ENCODE peak calls at places on chromosomes 4 and X, in six cellular contexts. R, J, W, U, L and K are unnamed samples.
A peak's percentile ranks its signal among the peaks of the same experiment; 100 is the strongest.

GRCh38 chr4:83993774-83994173 is 457.9 kb downstream of the GPAT3 start:
- DNase-seq in L (no peak), W (no peak), J (no peak), R (no peak), U (no peak), K (no peak)

GRCh38 chr4:106971586-106971985 is 64.5 kb downstream of the DKK2 start:
- DNase-seq in W (no peak), R (no peak), J (no peak), L (no peak), U (no peak), K (no peak)

GRCh38 chr4:128228778-128229457 is 58.7 kb downstream of the PGRMC2 start:
- DNase-seq in L (no peak), W (no peak), U (no peak), R (no peak), J (no peak), K (no peak)

GRCh38 chrX:138945219-138945618 is 233.7 kb upstream of the FGF13 start:
- DNase-seq in R (no peak), L (no peak), U (peak; percentile 51), W (no peak), J (no peak), K (no peak)

GRCh38 chr4:76804060-76804459 is 93.9 kb downstream of the SOWAHB start:
- DNase-seq in R (no peak), W (no peak), J (no peak), L (no peak), U (no peak), K (no peak)

GRCh38 chrX:74902806-74903205 is 22.4 kb downstream of the NEXMIF start:
- DNase-seq in L (no peak), W (no peak), J (peak; percentile 7), R (no peak), U (no peak), K (no peak)

GRCh38 chrX:65476564-65476963 is 58.0 kb downstream of the LAS1L start:
- DNase-seq in J (no peak), R (no peak), L (no peak), U (no peak), W (no peak), K (no peak)

GRCh38 chrX:13515181-13515930 is 54.0 kb upstream of the EGFL6 start:
- DNase-seq in U (no peak), L (no peak), R (no peak), J (no peak), W (no peak), K (no peak)

GRCh38 chrX:54178100-54178940 is 4.7 kb downstream of the FAM120C start:
- DNase-seq in U (peak; percentile 59), L (no peak), W (no peak), J (no peak), R (no peak), K (no peak)

GRCh38 chrX:134294548-134294947 is 57.6 kb downstream of the CCDC160 start:
- DNase-seq in J (no peak), W (no peak), U (no peak), R (no peak), L (no peak), K (no peak)

GRCh38 chr4:151744614-151745013 is 16.2 kb downstream of the GATB start:
- DNase-seq in J (no peak), L (no peak), R (no peak), U (peak; percentile 95), W (no peak), K (no peak)

GRCh38 chrX:131826572-131826971 is 196.5 kb upstream of the STK26 start:
- DNase-seq in L (no peak), W (no peak), J (no peak), U (no peak), R (no peak), K (no peak)

GRCh38 chr4:79893441-79893840 is 179.6 kb downstream of the ANTXR2 start:
- DNase-seq in U (no peak), W (no peak), J (no peak), L (no peak), R (no peak), K (no peak)

GRCh38 chrX:107298276-107298675 is 91.9 kb downstream of the DNAAF6 start:
- DNase-seq in U (no peak), R (no peak), J (no peak), L (no peak), W (no peak), K (no peak)

GRCh38 chr4:4671774-4672349 is 130.0 kb upstream of the STX18 start:
- DNase-seq in J (no peak), W (no peak), L (no peak), U (no peak), R (no peak), K (no peak)

GRCh38 chrX:130758072-130758471 is 144.9 kb downstream of the ENOX2 start:
- DNase-seq in L (no peak), J (no peak), W (no peak), U (no peak), R (no peak), K (no peak)

GRCh38 chr4:75321484-75321883 is 192.7 kb downstream of the RCHY1 start:
- DNase-seq in U (no peak), L (no peak), J (no peak), W (no peak), R (no peak), K (no peak)

GRCh38 chrX:147333821-147334220 is 519.3 kb upstream of the CXorf51A start:
- DNase-seq in J (no peak), W (no peak), U (no peak), R (no peak), L (no peak), K (no peak)

GRCh38 chrX:11064851-11065600 is 46.1 kb upstream of the HCCS start:
- DNase-seq in R (no peak), W (no peak), L (no peak), J (no peak), U (peak; percentile 66), K (no peak)

GRCh38 chr4:158255727-158256324 is 45.5 kb downstream of the TMEM144 start:
- DNase-seq in L (no peak), J (no peak), U (peak; percentile 27), R (no peak), W (no peak), K (no peak)

GRCh38 chrX:111597967-111598366 is 83.0 kb upstream of the ALG13 start:
- DNase-seq in W (no peak), U (no peak), L (no peak), R (no peak), J (no peak), K (no peak)

GRCh38 chr4:42350611-42351182 is 46.6 kb upstream of the SHISA3 start:
- DNase-seq in U (no peak), W (no peak), L (no peak), R (no peak), J (no peak), K (no peak)

GRCh38 chr4:123417813-123418212 is 21.2 kb downstream of the SPRY1 start:
- DNase-seq in L (no peak), U (no peak), R (no peak), W (no peak), J (no peak), K (no peak)

GRCh38 chrX:136268051-136269048 is 17.1 kb upstream of the MAP7D3 start:
- DNase-seq in W (no peak), J (peak; percentile 32), R (peak; percentile 39), U (no peak), L (peak; percentile 39), K (no peak)

GRCh38 chr4:166512267-166512666 is 639.2 kb downstream of the TLL1 start:
- DNase-seq in L (no peak), R (no peak), U (no peak), J (no peak), W (no peak), K (no peak)

DNA sequence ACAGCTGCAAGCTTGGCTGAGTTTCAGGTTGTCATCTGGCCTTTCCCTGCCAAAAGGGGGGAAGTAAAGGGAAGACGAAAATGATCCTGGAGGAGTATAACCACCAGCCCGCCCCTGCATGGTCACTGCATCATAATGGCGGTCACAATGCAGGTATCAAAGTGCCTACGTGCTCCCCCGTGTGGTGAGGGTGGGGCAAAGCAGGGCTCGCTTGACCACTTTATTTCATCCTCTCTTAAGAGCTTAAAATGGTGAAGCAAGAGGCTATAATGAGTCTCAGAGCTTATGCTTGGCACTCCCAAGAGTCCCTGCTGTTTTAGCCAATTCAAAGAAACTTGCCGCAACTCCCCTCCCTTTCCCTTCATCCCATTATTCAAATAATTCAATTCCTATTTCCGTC is 105.6 kb downstream of the APOOL start:
- DNase-seq in R (no peak), W (no peak), U (no peak), J (no peak), L (no peak), K (no peak)
- H3K4me1 ChIP-seq in R (no peaks in the 10 kb centered on the region), W (no peaks in the 10 kb centered on the region), U (no peaks in the 10 kb centered on the region), J (no peaks in the 10 kb centered on the region), L (no peaks in the 10 kb centered on the region), K (no peaks in the 10 kb centered on the region)

GRCh38 chrX:119635179-119635578 is 29.0 kb upstream of the NKRF start:
- DNase-seq in W (no peak), L (no peak), J (no peak), U (no peak), R (no peak), K (no peak)

GRCh38 chrX:119638725-119639471 is 32.7 kb upstream of the NKRF start:
- DNase-seq in U (no peak), W (no peak), J (no peak), R (no peak), L (no peak), K (no peak)

GRCh38 chrX:119636419-119636818 is 30.2 kb upstream of the NKRF start:
- DNase-seq in J (peak; percentile 31), W (no peak), R (no peak), L (peak; percentile 52), U (no peak), K (no peak)

GRCh38 chrX:119640621-119641020 is 34.4 kb upstream of the NKRF start:
- DNase-seq in W (no peak), R (no peak), J (no peak), L (no peak), U (no peak), K (no peak)

GRCh38 chrX:119635799-119636198 is 29.6 kb upstream of the NKRF start:
- DNase-seq in J (no peak), W (no peak), U (no peak), L (no peak), R (no peak), K (no peak)
- H3K4me1 ChIP-seq in J (no peaks in the 10 kb centered on the region), W (no peaks in the 10 kb centered on the region), U (no peaks in the 10 kb centered on the region), L (no peaks in the 10 kb centered on the region), R (no peaks in the 10 kb centered on the region), K (no peaks in the 10 kb centered on the region)

GRCh38 chrX:2595258-2595657 is 94.5 kb upstream of the DHRSX start:
- DNase-seq in R (no peak), J (no peak), U (peak; percentile 78), W (no peak), L (no peak), K (no peak)
- H3K4me1 ChIP-seq in R (no peaks in the 10 kb centered on the region), J (peaks cover 5% of the 10 kb centered on the region), U (no peaks in the 10 kb centered on the region), W (no peaks in the 10 kb centered on the region), L (no peaks in the 10 kb centered on the region), K (peaks cover 7% of the 10 kb centered on the region)

DNA sequence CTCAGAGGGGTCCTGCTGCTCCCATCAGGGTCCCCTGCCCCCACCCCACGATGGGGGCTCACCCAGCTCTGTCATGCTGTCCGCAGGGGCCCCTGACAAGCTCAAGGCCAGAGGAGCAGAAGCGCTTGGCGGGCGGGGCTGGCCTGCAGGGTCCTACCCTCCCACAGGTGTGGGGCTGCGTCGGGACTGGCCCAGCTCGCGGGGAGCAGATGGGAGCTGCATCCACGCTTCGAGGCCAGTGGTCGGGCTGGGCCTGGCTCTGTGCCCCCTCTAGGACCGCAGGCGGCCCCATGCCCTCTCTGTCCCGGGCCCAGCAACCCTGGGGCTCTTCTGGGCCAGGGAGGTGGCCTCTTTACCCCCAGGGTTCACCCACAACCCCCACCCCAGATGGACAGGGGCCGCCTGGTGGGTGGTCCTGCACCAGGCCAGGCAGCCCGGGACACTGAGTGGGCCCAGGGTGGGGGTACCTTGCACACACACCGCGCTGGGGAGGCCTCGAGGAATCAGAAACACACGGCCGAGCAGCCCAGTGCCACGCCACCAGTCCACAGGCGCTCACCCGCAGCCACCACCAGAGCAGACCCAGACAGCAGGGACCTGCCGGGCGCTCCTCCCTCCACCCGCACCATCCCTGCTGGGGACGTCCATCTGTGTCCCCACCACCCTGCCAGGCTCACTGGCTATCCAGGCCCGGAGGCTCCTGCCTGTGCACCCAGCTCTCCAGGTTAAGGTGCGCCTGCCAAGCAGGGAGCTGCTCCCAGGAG is 30.0 kb downstream of the TACC3 start:
- DNase-seq in R (no peak), J (no peak), W (no peak), L (no peak), U (no peak), K (peak; percentile 83)
- H3K4me1 ChIP-seq in R (peaks cover 5% of the 10 kb centered on the region), J (peaks cover 7% of the 10 kb centered on the region), W (peaks cover 2% of the 10 kb centered on the region), L (peaks cover 6% of the 10 kb centered on the region), U (peaks cover 18% of the 10 kb centered on the region), K (peaks cover 17% of the 10 kb centered on the region)